ENCODE peak calls at places on chromosomes 13 and 19, in six cellular contexts. A, L, Z, P, Q and K are unnamed samples.

GRCh38 chr13:26988059-26988769 is 183.4 kb downstream of the USP12 start:
- DNase-seq in A (no peak), L (peak), Z (no peak), P (no peak), Q (no peak), K (no peak)

GRCh38 chr13:114071441-114071840 is 61.0 kb downstream of the RASA3 start:
- DNase-seq in A (no peak), L (no peak), Z (no peak), P (no peak), Q (no peak), K (no peak)

GRCh38 chr13:67440240-67440639 is 210.1 kb upstream of the PCDH9 start:
- DNase-seq in A (no peak), L (no peak), Z (no peak), P (no peak), Q (no peak), K (no peak)

GRCh38 chr19:14767466-14767971 is 10.8 kb downstream of the ADGRE2 start:
- DNase-seq in A (no peak), L (no peak), Z (no peak), P (no peak), Q (no peak), K (no peak)

GRCh38 chr13:60591348-60591747 is 194.3 kb downstream of the TDRD3 start:
- DNase-seq in A (no peak), L (no peak), Z (peak), P (no peak), Q (peak), K (no peak)

GRCh38 chr19:13056052-13056660 is 46.5 kb downstream of the LYL1 start:
- DNase-seq in A (peak), L (no peak), Z (peak), P (peak), Q (peak), K (no peak)

GRCh38 chr19:6534451-6535093 is 3.7 kb downstream of the TNFSF9 start:
- DNase-seq in A (no peak), L (no peak), Z (no peak), P (peak), Q (no peak), K (no peak)

GRCh38 chr13:98523455-98524102 is 53.3 kb downstream of the STK24 start:
- DNase-seq in A (no peak), L (no peak), Z (no peak), P (no peak), Q (no peak), K (no peak)

GRCh38 chr13:48645845-48646244 is 7.9 kb upstream of the CYSLTR2 start:
- DNase-seq in A (no peak), L (no peak), Z (no peak), P (no peak), Q (no peak), K (no peak)

GRCh38 chr13:105627270-105627669 is 908.2 kb downstream of the EFNB2 start:
- DNase-seq in A (no peak), L (no peak), Z (no peak), P (no peak), Q (no peak), K (no peak)

GRCh38 chr19:49427855-49428546 is 2.8 kb downstream of the GFY start:
- DNase-seq in A (no peak), L (no peak), Z (peak), P (peak), Q (peak), K (no peak)

GRCh38 chr13:98957731-98958442 is 20.0 kb downstream of the DOCK9 start:
- DNase-seq in A (no peak), L (no peak), Z (no peak), P (no peak), Q (no peak), K (no peak)

GRCh38 chr19:2474232-2475017 is 1.5 kb upstream of the GADD45B start:
- DNase-seq in A (no peak), L (peak), Z (peak), P (peak), Q (peak), K (peak)

GRCh38 chr13:90896022-90896421 is 451.5 kb upstream of the MIR17HG start:
- DNase-seq in A (no peak), L (no peak), Z (no peak), P (no peak), Q (no peak), K (no peak)

GRCh38 chr19:2589441-2589840 is 113.1 kb downstream of the GNG7 start:
- DNase-seq in A (no peak), L (no peak), Z (no peak), P (no peak), Q (no peak), K (no peak)

GRCh38 chr19:42653841-42654240 is 59.1 kb upstream of the CEACAM8 start:
- DNase-seq in A (no peak), L (no peak), Z (no peak), P (no peak), Q (no peak), K (no peak)

GRCh38 chr19:44602071-44602470 is 11.3 kb upstream of the IGSF23 start:
- DNase-seq in A (no peak), L (no peak), Z (no peak), P (no peak), Q (peak), K (peak)

GRCh38 chr13:40585911-40586471 is 80.5 kb downstream of the FOXO1 start:
- DNase-seq in A (no peak), L (no peak), Z (no peak), P (no peak), Q (peak), K (no peak)

GRCh38 chr13:21800847-21801616 is 130.2 kb downstream of the FGF9 start:
- DNase-seq in A (no peak), L (peak), Z (peak), P (no peak), Q (peak), K (no peak)

GRCh38 chr19:8561071-8561764 is 16.0 kb downstream of the MYO1F start:
- DNase-seq in A (no peak), L (no peak), Z (no peak), P (peak), Q (no peak), K (no peak)

GRCh38 chr13:61778531-61778930 is 362.9 kb upstream of the PCDH20 start:
- DNase-seq in A (no peak), L (no peak), Z (no peak), P (peak), Q (no peak), K (no peak)

GRCh38 chr13:32837973-32838940 is 178.0 kb upstream of the KL start:
- DNase-seq in A (no peak), L (no peak), Z (no peak), P (no peak), Q (no peak), K (no peak)

GRCh38 chr19:19420570-19421301 is 15.3 kb downstream of the GATAD2A start:
- DNase-seq in A (no peak), L (no peak), Z (no peak), P (no peak), Q (no peak), K (no peak)

GRCh38 chr13:71378992-71379905 is 487.8 kb downstream of the DACH1 start:
- DNase-seq in A (no peak), L (no peak), Z (no peak), P (no peak), Q (peak), K (no peak)

DNA sequence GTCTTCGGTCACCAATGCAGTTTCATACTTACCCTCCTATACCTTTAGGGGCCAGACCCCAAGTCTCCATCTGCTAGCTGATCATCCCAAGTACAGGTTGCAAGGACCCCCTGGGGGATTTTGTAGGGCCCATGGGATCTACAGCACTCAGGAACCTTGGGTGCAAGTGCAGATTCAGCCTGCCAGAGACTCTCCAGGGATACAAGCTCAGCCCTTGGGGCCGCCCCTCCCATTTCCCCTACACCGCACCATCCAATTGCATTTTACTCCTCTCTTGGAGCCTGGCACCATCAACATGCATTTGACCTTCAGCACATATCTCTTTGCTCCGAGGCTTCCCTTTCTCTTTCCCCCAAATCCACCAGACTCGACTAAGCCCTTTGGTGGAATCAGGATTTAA is 154.7 kb upstream of the ZNF536 start:
- DNase-seq in A (no peak), L (no peak), Z (no peak), P (no peak), Q (no peak), K (no peak)
- H3K9ac ChIP-seq in A (no peak), L (no peak), Z (no peak), P (no peak), Q (no peak), K (no peak)

DNA sequence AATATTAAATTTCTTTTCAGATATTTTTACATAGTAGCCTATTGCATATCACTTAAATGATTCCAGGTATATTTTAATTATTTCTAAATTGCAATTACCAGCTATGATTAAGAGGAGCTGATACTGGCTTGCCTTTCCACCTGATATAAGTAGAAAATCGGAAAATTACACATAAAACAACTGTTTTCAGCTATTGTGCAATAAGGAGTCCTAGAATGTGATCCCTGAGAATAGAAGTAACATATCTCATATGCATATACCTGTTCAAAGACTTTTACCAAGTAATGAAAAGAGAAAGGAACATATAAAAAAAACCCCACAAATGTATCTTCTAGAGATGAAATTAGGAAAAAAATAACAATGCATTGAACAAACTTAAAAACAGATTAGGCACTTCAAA is 1354.6 kb upstream of the PCDH9 start:
- DNase-seq in A (no peak), L (no peak), Z (no peak), P (no peak), Q (no peak), K (no peak)
- H3K9ac ChIP-seq in A (no peak), L (no peak), Z (no peak), P (no peak), Q (no peak), K (no peak)

DNA sequence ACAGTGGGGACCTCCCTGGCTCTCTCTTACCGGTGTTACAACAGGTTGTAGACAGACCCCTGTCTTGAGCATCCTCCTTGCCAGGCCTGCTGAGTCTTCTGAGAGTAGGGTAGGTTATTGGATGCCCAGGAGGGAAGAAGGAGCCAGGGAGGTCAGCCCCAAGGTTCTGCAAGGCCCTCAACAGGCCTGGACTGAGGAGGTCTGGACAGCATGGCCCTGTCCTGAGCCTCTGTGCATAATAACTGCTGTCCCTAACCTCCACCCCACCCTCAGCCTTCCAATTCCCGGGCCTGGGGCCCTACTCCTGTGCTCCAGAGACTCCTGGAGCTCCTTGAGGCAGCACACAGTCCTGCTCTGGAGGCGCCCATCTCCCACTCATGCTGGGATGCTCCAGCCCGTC is 336 bp downstream of the CD22 start:
- DNase-seq in A (no peak), L (no peak), Z (no peak), P (no peak), Q (no peak), K (no peak)
- H3K9ac ChIP-seq in A (no peak), L (no peak), Z (no peak), P (no peak), Q (no peak), K (no peak)

DNA sequence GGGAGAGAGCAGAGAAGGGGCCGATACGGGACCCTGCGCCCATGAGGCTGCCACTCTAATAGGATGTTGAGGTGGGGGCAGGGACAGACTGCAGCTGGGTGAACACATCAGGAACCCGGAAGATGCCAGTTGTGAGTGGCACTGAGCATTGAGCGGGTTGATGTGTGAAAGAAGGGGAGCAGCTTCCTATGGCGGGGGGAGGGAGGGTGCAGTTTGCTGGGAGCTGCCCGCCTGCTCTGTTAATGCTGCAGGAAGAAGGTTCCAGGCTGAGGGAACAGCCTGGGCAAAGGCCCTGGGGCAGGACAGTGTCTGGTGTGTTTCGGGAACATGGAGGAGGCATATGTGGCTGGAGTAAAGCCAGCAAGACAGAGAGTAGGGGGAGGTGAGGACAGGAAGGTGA is 29.8 kb downstream of the DNM2 start:
- DNase-seq in A (no peak), L (no peak), Z (no peak), P (no peak), Q (no peak), K (peak)
- H3K9ac ChIP-seq in A (peak), L (no peak), Z (no peak), P (no peak), Q (no peak), K (peak)

GRCh38 chr19:16623576-16623975 is 4.4 kb downstream of the MED26 start:
- DNase-seq in A (no peak), L (no peak), Z (no peak), P (no peak), Q (no peak), K (no peak)
- H3K9ac ChIP-seq in A (no peak), L (no peak), Z (no peak), P (no peak), Q (no peak), K (no peak)

GRCh38 chr19:55675661-55676354 is 782 bp downstream of the EPN1 start:
- DNase-seq in A (no peak), L (no peak), Z (peak), P (no peak), Q (peak), K (no peak)

GRCh38 chr19:55673889-55674288 is 1.1 kb upstream of the EPN1 start:
- DNase-seq in A (no peak), L (no peak), Z (no peak), P (no peak), Q (no peak), K (no peak)

GRCh38 chr19:55673465-55673864 is 1.6 kb upstream of the EPN1 start:
- DNase-seq in A (no peak), L (no peak), Z (no peak), P (no peak), Q (no peak), K (no peak)

GRCh38 chr19:55674841-55675660 is at the start of gene EPN1:
- DNase-seq in A (peak), L (peak), Z (peak), P (peak), Q (peak), K (peak)

GRCh38 chr19:55674459-55674840 is 576 bp upstream of the EPN1 start:
- DNase-seq in A (no peak), L (no peak), Z (no peak), P (no peak), Q (no peak), K (no peak)
- H3K9ac ChIP-seq in A (peak), L (peak), Z (peak), P (no peak), Q (peak), K (peak)

GRCh38 chr19:4390862-4391693 is 9.3 kb downstream of the SH3GL1 start:
- DNase-seq in A (no peak), L (peak), Z (peak), P (no peak), Q (peak), K (no peak)
- H3K9ac ChIP-seq in A (no peak), L (peak), Z (peak), P (no peak), Q (peak), K (peak)